ENCODE peak calls at places on chromosome 22, in nine cellular contexts. One of them, this sample, is unnamed.

GRCh38 chr22:29143848-29144785 is 61.6 kb upstream of the EMID1 start:
- DNase-seq in endodermal cell: no peak
- DNase-seq in heart left ventricle: no peak
- DNase-seq in colonic mucosa: no peak
- DNase-seq in WERI-Rb-1: no peak
- DNase-seq in GM13976: peak
- DNase-seq in activated CD8-positive, alpha-beta T cell treated with anti-CD3 and anti-CD28 coated beads for 36 hours: no peak
- DNase-seq in NB4: peak
- DNase-seq in body of pancreas: no peak
- DNase-seq in this sample: no peak

GRCh38 chr22:27419473-27419872 is 382.1 kb downstream of the MN1 start:
- DNase-seq in colonic mucosa: no peak
- DNase-seq in activated CD8-positive, alpha-beta T cell treated with anti-CD3 and anti-CD28 coated beads for 36 hours: no peak
- DNase-seq in endodermal cell: no peak
- DNase-seq in body of pancreas: no peak
- DNase-seq in heart left ventricle: no peak
- DNase-seq in WERI-Rb-1: no peak
- DNase-seq in NB4: no peak
- DNase-seq in GM13976: no peak
- DNase-seq in this sample: no peak

GRCh38 chr22:45019861-45020655 is 10.3 kb upstream of the PHF21B start:
- DNase-seq in WERI-Rb-1: no peak
- DNase-seq in colonic mucosa: no peak
- DNase-seq in body of pancreas: no peak
- DNase-seq in heart left ventricle: no peak
- DNase-seq in NB4: no peak
- DNase-seq in endodermal cell: peak
- DNase-seq in GM13976: no peak
- DNase-seq in activated CD8-positive, alpha-beta T cell treated with anti-CD3 and anti-CD28 coated beads for 36 hours: no peak
- DNase-seq in this sample: no peak

GRCh38 chr22:27773236-27773550 is 28.4 kb downstream of the MN1 start:
- DNase-seq in body of pancreas: no peak
- DNase-seq in NB4: no peak
- DNase-seq in colonic mucosa: no peak
- DNase-seq in endodermal cell: no peak
- DNase-seq in activated CD8-positive, alpha-beta T cell treated with anti-CD3 and anti-CD28 coated beads for 36 hours: no peak
- DNase-seq in WERI-Rb-1: no peak
- DNase-seq in heart left ventricle: no peak
- DNase-seq in GM13976: no peak
- DNase-seq in this sample: no peak

GRCh38 chr22:20080776-20081654 is 974 bp downstream of the DGCR8 start:
- DNase-seq in body of pancreas: peak
- DNase-seq in heart left ventricle: no peak
- DNase-seq in GM13976: no peak
- DNase-seq in NB4: peak
- DNase-seq in colonic mucosa: peak
- DNase-seq in WERI-Rb-1: peak
- DNase-seq in activated CD8-positive, alpha-beta T cell treated with anti-CD3 and anti-CD28 coated beads for 36 hours: peak
- DNase-seq in endodermal cell: peak
- DNase-seq in this sample: no peak

GRCh38 chr22:20312396-20313191 is 7.3 kb downstream of the DGCR6L start:
- DNase-seq in endodermal cell: peak
- DNase-seq in activated CD8-positive, alpha-beta T cell treated with anti-CD3 and anti-CD28 coated beads for 36 hours: no peak
- DNase-seq in NB4: no peak
- DNase-seq in body of pancreas: no peak
- DNase-seq in GM13976: no peak
- DNase-seq in heart left ventricle: no peak
- DNase-seq in colonic mucosa: peak
- DNase-seq in WERI-Rb-1: no peak
- DNase-seq in this sample: no peak

GRCh38 chr22:45550416-45550815 is 47.7 kb downstream of the FBLN1 start:
- DNase-seq in WERI-Rb-1: no peak
- DNase-seq in activated CD8-positive, alpha-beta T cell treated with anti-CD3 and anti-CD28 coated beads for 36 hours: no peak
- DNase-seq in GM13976: no peak
- DNase-seq in NB4: no peak
- DNase-seq in body of pancreas: no peak
- DNase-seq in heart left ventricle: no peak
- DNase-seq in endodermal cell: no peak
- DNase-seq in colonic mucosa: no peak
- DNase-seq in this sample: no peak

GRCh38 chr22:20283674-20284066 is 15.6 kb upstream of the RTN4R start:
- DNase-seq in activated CD8-positive, alpha-beta T cell treated with anti-CD3 and anti-CD28 coated beads for 36 hours: no peak
- DNase-seq in heart left ventricle: no peak
- DNase-seq in colonic mucosa: no peak
- DNase-seq in GM13976: no peak
- DNase-seq in endodermal cell: no peak
- DNase-seq in WERI-Rb-1: no peak
- DNase-seq in NB4: no peak
- DNase-seq in body of pancreas: no peak
- DNase-seq in this sample: no peak

GRCh38 chr22:43393132-43393844 is 18.5 kb upstream of the MPPED1 start:
- DNase-seq in endodermal cell: peak
- DNase-seq in heart left ventricle: no peak
- DNase-seq in NB4: no peak
- DNase-seq in activated CD8-positive, alpha-beta T cell treated with anti-CD3 and anti-CD28 coated beads for 36 hours: no peak
- DNase-seq in WERI-Rb-1: no peak
- DNase-seq in body of pancreas: no peak
- DNase-seq in colonic mucosa: no peak
- DNase-seq in GM13976: no peak
- DNase-seq in this sample: no peak

GRCh38 chr22:27407369-27407985 is 394.1 kb downstream of the MN1 start:
- DNase-seq in GM13976: no peak
- DNase-seq in heart left ventricle: no peak
- DNase-seq in endodermal cell: no peak
- DNase-seq in body of pancreas: no peak
- DNase-seq in WERI-Rb-1: no peak
- DNase-seq in colonic mucosa: no peak
- DNase-seq in activated CD8-positive, alpha-beta T cell treated with anti-CD3 and anti-CD28 coated beads for 36 hours: no peak
- DNase-seq in NB4: no peak
- DNase-seq in this sample: no peak

GRCh38 chr22:23832226-23833016 is 6.4 kb downstream of the DERL3 start:
- DNase-seq in activated CD8-positive, alpha-beta T cell treated with anti-CD3 and anti-CD28 coated beads for 36 hours: no peak
- DNase-seq in endodermal cell: no peak
- DNase-seq in NB4: no peak
- DNase-seq in WERI-Rb-1: no peak
- DNase-seq in GM13976: no peak
- DNase-seq in colonic mucosa: no peak
- DNase-seq in heart left ventricle: peak
- DNase-seq in body of pancreas: no peak
- DNase-seq in this sample: no peak

GRCh38 chr22:49355206-49355920 is 472.3 kb downstream of the BRD1 start:
- DNase-seq in activated CD8-positive, alpha-beta T cell treated with anti-CD3 and anti-CD28 coated beads for 36 hours: no peak
- DNase-seq in WERI-Rb-1: no peak
- DNase-seq in NB4: no peak
- DNase-seq in body of pancreas: no peak
- DNase-seq in endodermal cell: no peak
- DNase-seq in colonic mucosa: no peak
- DNase-seq in heart left ventricle: no peak
- DNase-seq in GM13976: no peak
- DNase-seq in this sample: no peak

GRCh38 chr22:23997092-23997491 is 8.2 kb downstream of the GSTT4 start:
- DNase-seq in WERI-Rb-1: no peak
- DNase-seq in endodermal cell: no peak
- DNase-seq in NB4: no peak
- DNase-seq in colonic mucosa: no peak
- DNase-seq in GM13976: no peak
- DNase-seq in activated CD8-positive, alpha-beta T cell treated with anti-CD3 and anti-CD28 coated beads for 36 hours: no peak
- DNase-seq in heart left ventricle: no peak
- DNase-seq in body of pancreas: no peak
- DNase-seq in this sample: no peak

GRCh38 chr22:17086301-17086700 is 1.5 kb downstream of the IL17RA start:
- DNase-seq in GM13976: no peak
- DNase-seq in body of pancreas: no peak
- DNase-seq in NB4: peak
- DNase-seq in heart left ventricle: peak
- DNase-seq in colonic mucosa: no peak
- DNase-seq in WERI-Rb-1: no peak
- DNase-seq in activated CD8-positive, alpha-beta T cell treated with anti-CD3 and anti-CD28 coated beads for 36 hours: peak
- DNase-seq in endodermal cell: peak
- DNase-seq in this sample: no peak

GRCh38 chr22:36497910-36498669 is 8.8 kb downstream of the FOXRED2 start:
- DNase-seq in activated CD8-positive, alpha-beta T cell treated with anti-CD3 and anti-CD28 coated beads for 36 hours: no peak
- DNase-seq in heart left ventricle: no peak
- DNase-seq in endodermal cell: peak
- DNase-seq in WERI-Rb-1: peak
- DNase-seq in body of pancreas: no peak
- DNase-seq in GM13976: no peak
- DNase-seq in NB4: no peak
- DNase-seq in colonic mucosa: no peak
- DNase-seq in this sample: no peak
- TF ChIP-seq CTCF in activated CD8-positive, alpha-beta T cell treated with anti-CD3 and anti-CD28 coated beads for 36 hours: no peak
- TF ChIP-seq CTCF in heart left ventricle: no peak
- TF ChIP-seq CTCF in endodermal cell: peak
- TF ChIP-seq CTCF in WERI-Rb-1: peak
- TF ChIP-seq CTCF in body of pancreas: no peak
- TF ChIP-seq CTCF in GM13976: no peak
- TF ChIP-seq CTCF in NB4: no peak
- TF ChIP-seq CTCF in colonic mucosa: no peak
- TF ChIP-seq CTCF in this sample: no peak

GRCh38 chr22:38927033-38927789 is 30.2 kb upstream of the APOBEC3A start:
- DNase-seq in activated CD8-positive, alpha-beta T cell treated with anti-CD3 and anti-CD28 coated beads for 36 hours: peak
- DNase-seq in heart left ventricle: peak
- DNase-seq in body of pancreas: peak
- DNase-seq in GM13976: peak
- DNase-seq in colonic mucosa: peak
- DNase-seq in WERI-Rb-1: peak
- DNase-seq in NB4: peak
- DNase-seq in endodermal cell: peak
- DNase-seq in this sample: peak
- TF ChIP-seq CTCF in activated CD8-positive, alpha-beta T cell treated with anti-CD3 and anti-CD28 coated beads for 36 hours: peak
- TF ChIP-seq CTCF in heart left ventricle: peak
- TF ChIP-seq CTCF in body of pancreas: peak
- TF ChIP-seq CTCF in GM13976: peak
- TF ChIP-seq CTCF in colonic mucosa: peak
- TF ChIP-seq CTCF in WERI-Rb-1: peak
- TF ChIP-seq CTCF in NB4: peak
- TF ChIP-seq CTCF in endodermal cell: peak
- TF ChIP-seq CTCF in this sample: peak

GRCh38 chr22:21726650-21727049 is 8.9 kb downstream of the YPEL1 start:
- DNase-seq in GM13976: peak
- DNase-seq in NB4: peak
- DNase-seq in heart left ventricle: no peak
- DNase-seq in endodermal cell: peak
- DNase-seq in WERI-Rb-1: peak
- DNase-seq in body of pancreas: peak
- DNase-seq in colonic mucosa: no peak
- DNase-seq in activated CD8-positive, alpha-beta T cell treated with anti-CD3 and anti-CD28 coated beads for 36 hours: peak
- DNase-seq in this sample: no peak
- TF ChIP-seq CTCF in GM13976: peak
- TF ChIP-seq CTCF in NB4: peak
- TF ChIP-seq CTCF in heart left ventricle: no peak
- TF ChIP-seq CTCF in endodermal cell: peak
- TF ChIP-seq CTCF in WERI-Rb-1: peak
- TF ChIP-seq CTCF in body of pancreas: peak
- TF ChIP-seq CTCF in colonic mucosa: no peak
- TF ChIP-seq CTCF in activated CD8-positive, alpha-beta T cell treated with anti-CD3 and anti-CD28 coated beads for 36 hours: peak
- TF ChIP-seq CTCF in this sample: peak

DNA sequence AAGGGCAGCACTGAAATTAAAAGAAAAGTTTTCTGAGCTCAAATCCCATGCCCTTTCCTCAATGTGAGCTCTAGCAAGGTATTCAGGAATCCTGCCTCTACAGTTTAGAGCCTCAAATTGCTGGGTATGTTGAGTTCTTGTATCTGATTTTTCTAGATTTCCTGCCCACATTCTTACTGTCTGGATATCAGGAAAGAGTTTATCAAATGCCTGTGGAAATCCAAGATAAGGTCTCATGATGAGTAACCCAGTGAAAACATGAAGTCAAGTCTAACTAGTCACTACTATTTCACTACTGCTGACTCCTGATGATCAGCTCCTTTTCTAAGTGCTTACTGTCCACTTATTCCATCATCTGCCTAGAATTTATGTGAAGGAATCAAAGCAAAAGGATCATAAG is 29.8 kb downstream of the LIMK2 start:
- DNase-seq in GM13976: no peak
- DNase-seq in NB4: no peak
- DNase-seq in endodermal cell: no peak
- DNase-seq in activated CD8-positive, alpha-beta T cell treated with anti-CD3 and anti-CD28 coated beads for 36 hours: no peak
- DNase-seq in heart left ventricle: no peak
- DNase-seq in colonic mucosa: no peak
- DNase-seq in WERI-Rb-1: no peak
- DNase-seq in body of pancreas: no peak
- DNase-seq in this sample: no peak
- TF ChIP-seq CTCF in GM13976: no peak
- TF ChIP-seq CTCF in NB4: no peak
- TF ChIP-seq CTCF in endodermal cell: peak
- TF ChIP-seq CTCF in activated CD8-positive, alpha-beta T cell treated with anti-CD3 and anti-CD28 coated beads for 36 hours: no peak
- TF ChIP-seq CTCF in heart left ventricle: no peak
- TF ChIP-seq CTCF in colonic mucosa: no peak
- TF ChIP-seq CTCF in WERI-Rb-1: no peak
- TF ChIP-seq CTCF in body of pancreas: peak
- TF ChIP-seq CTCF in this sample: no peak

This sample was measured in D721Med.